ENCODE peak calls at places on chromosomes 16 and 17, in six cellular contexts. U, A, Q, M, R and L are unnamed samples.

GRCh38 chr17:49193513-49194296 is 16.7 kb downstream of the GNGT2 start:
- DNase-seq in U (peak), A (peak), Q (peak), M (peak), R (peak), L (peak)

GRCh38 chr17:28812980-28813377 is 29.6 kb downstream of the FAM222B start:
- DNase-seq in U (no peak), A (no peak), Q (peak), M (no peak), R (no peak), L (no peak)

GRCh38 chr16:28303132-28303531 is 10.8 kb downstream of the SBK1 start:
- DNase-seq in U (no peak), A (no peak), Q (no peak), M (no peak), R (no peak), L (no peak)

GRCh38 chr16:2040450-2041105 is 7.1 kb downstream of the NTHL1 start:
- DNase-seq in U (no peak), A (no peak), Q (no peak), M (no peak), R (no peak), L (no peak)

GRCh38 chr17:49114703-49115102 is 17.9 kb upstream of the B4GALNT2 start:
- DNase-seq in U (no peak), A (no peak), Q (no peak), M (no peak), R (no peak), L (no peak)

GRCh38 chr16:21157632-21158031 is 842 bp upstream of the LDAF1 start:
- DNase-seq in U (no peak), A (no peak), Q (no peak), M (no peak), R (no peak), L (no peak)

GRCh38 chr16:52613508-52613907 is 66.6 kb upstream of the TOX3 start:
- DNase-seq in U (peak), A (peak), Q (no peak), M (no peak), R (no peak), L (no peak)

GRCh38 chr17:30415491-30415890 is 36.8 kb downstream of the CPD start:
- DNase-seq in U (no peak), A (no peak), Q (no peak), M (no peak), R (no peak), L (no peak)

GRCh38 chr16:85105475-85105874 is 6.8 kb downstream of the CIBAR2 start:
- DNase-seq in U (no peak), A (no peak), Q (no peak), M (no peak), R (no peak), L (no peak)

GRCh38 chr16:11052080-11052808 is 107.9 kb downstream of the CLEC16A start:
- DNase-seq in U (peak), A (no peak), Q (no peak), M (no peak), R (no peak), L (peak)

GRCh38 chr17:78962345-78962983 is 17.3 kb downstream of the LGALS3BP start:
- DNase-seq in U (no peak), A (no peak), Q (no peak), M (no peak), R (no peak), L (no peak)

GRCh38 chr16:59224426-59224825 is 490.3 kb upstream of the GOT2 start:
- DNase-seq in U (no peak), A (no peak), Q (no peak), M (no peak), R (no peak), L (no peak)

GRCh38 chr16:87946596-87947350 is 4.5 kb upstream of the BANP start:
- DNase-seq in U (no peak), A (no peak), Q (no peak), M (no peak), R (no peak), L (no peak)

GRCh38 chr16:89115216-89115949 is 21.7 kb downstream of the ACSF3 start:
- DNase-seq in U (peak), A (peak), Q (peak), M (no peak), R (no peak), L (peak)

GRCh38 chr17:79255926-79256325 is 181.3 kb downstream of the ENGASE start:
- DNase-seq in U (no peak), A (no peak), Q (no peak), M (no peak), R (no peak), L (no peak)

GRCh38 chr16:426906-427249 is 1.4 kb downstream of the RAB11FIP3 start:
- DNase-seq in U (no peak), A (no peak), Q (no peak), M (no peak), R (no peak), L (no peak)

GRCh38 chr16:80323187-80323807 is 217.5 kb upstream of the DYNLRB2 start:
- DNase-seq in U (no peak), A (no peak), Q (no peak), M (no peak), R (no peak), L (no peak)

GRCh38 chr17:29148790-29149430 is 31.3 kb downstream of the MYO18A start:
- DNase-seq in U (peak), A (peak), Q (peak), M (peak), R (peak), L (peak)

GRCh38 chr17:62984801-62985200 is 18.8 kb downstream of the TANC2 start:
- DNase-seq in U (no peak), A (no peak), Q (no peak), M (no peak), R (no peak), L (no peak)

GRCh38 chr16:31331141-31331764 is 23.7 kb upstream of the ITGAX start:
- DNase-seq in U (no peak), A (no peak), Q (no peak), M (no peak), R (no peak), L (no peak)

GRCh38 chr16:31134625-31135534 is 647 bp downstream of the PRSS8 start:
- DNase-seq in U (no peak), A (no peak), Q (no peak), M (no peak), R (no peak), L (no peak)

GRCh38 chr17:78272181-78272913 is 40.9 kb downstream of the TMEM235 start:
- DNase-seq in U (peak), A (peak), Q (peak), M (no peak), R (no peak), L (peak)

GRCh38 chr17:71649986-71650385 is 470.8 kb upstream of the SOX9 start:
- DNase-seq in U (no peak), A (no peak), Q (no peak), M (no peak), R (no peak), L (no peak)

GRCh38 chr16:22092143-22092933 is at the start of gene VWA3A:
- DNase-seq in U (no peak), A (no peak), Q (peak), M (no peak), R (no peak), L (no peak)

GRCh38 chr17:78291944-78292910 is 60.8 kb downstream of the TMEM235 start:
- DNase-seq in U (no peak), A (no peak), Q (no peak), M (no peak), R (no peak), L (no peak)

GRCh38 chr17:7579001-7579838 is at the start of gene CD68:
- DNase-seq in U (peak), A (no peak), Q (peak), M (peak), R (no peak), L (peak)

GRCh38 chr16:86573215-86573614 is 5.1 kb upstream of the FOXL1 start:
- DNase-seq in U (no peak), A (no peak), Q (no peak), M (no peak), R (no peak), L (no peak)
- TF ChIP-seq CTCF in U (no peak), A (no peak), Q (no peak), M (no peak), R (no peak), L (no peak)

DNA sequence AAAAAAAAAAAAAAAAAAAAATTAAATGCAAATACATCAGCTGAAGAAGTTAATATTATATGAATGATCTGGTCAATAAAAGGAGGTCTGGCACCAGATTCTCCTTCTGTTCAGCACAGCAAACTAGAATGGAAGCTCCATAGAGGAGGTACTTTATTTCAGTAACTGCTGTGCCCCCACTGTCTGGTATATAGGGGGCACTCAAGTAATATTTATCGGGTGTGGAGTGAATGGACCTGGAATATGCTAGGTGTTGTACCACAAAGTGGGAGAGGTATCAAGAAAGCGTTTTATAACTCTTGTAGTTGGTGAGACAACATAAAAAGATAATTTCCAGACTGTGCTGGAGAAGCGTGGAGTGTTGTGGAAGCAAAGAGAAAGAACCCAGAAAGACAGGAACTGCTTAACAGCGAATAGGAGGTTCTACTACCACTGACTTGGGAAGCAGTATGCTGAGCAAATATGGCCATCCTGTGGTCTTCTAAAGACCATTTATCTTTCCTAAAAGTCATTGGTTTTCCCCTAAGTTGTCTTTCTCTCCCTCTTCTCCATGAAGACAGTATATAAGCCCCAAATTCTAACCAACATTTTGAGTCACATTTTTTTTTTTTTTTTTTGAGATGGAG is 12.2 kb upstream of the PRKCA start:
- DNase-seq in U (peak), A (no peak), Q (no peak), M (peak), R (no peak), L (no peak)
- TF ChIP-seq CTCF in U (peak), A (peak), Q (peak), M (peak), R (peak), L (no peak)

GRCh38 chr16:19329932-19330331 is 44.4 kb downstream of the CLEC19A start:
- DNase-seq in U (no peak), A (no peak), Q (no peak), M (no peak), R (no peak), L (no peak)

GRCh38 chr16:19328364-19328763 is 42.8 kb downstream of the CLEC19A start:
- DNase-seq in U (no peak), A (no peak), Q (no peak), M (no peak), R (no peak), L (no peak)

GRCh38 chr16:19331794-19332193 is 46.3 kb downstream of the CLEC19A start:
- DNase-seq in U (no peak), A (no peak), Q (no peak), M (no peak), R (no peak), L (no peak)

GRCh38 chr16:19330801-19331484 is 45.4 kb downstream of the CLEC19A start:
- DNase-seq in U (no peak), A (no peak), Q (no peak), M (no peak), R (no peak), L (no peak)
- TF ChIP-seq CTCF in U (no peak), A (no peak), Q (no peak), M (no peak), R (no peak), L (no peak)

GRCh38 chr16:3591991-3592390 is 14.8 kb upstream of the NLRC3 start:
- DNase-seq in U (no peak), A (no peak), Q (no peak), M (no peak), R (no peak), L (no peak)
- TF ChIP-seq CTCF in U (no peak), A (no peak), Q (no peak), M (no peak), R (no peak), L (no peak)

GRCh38 chr17:75876190-75876937 is 2.0 kb downstream of the TRIM47 start:
- DNase-seq in U (peak), A (no peak), Q (peak), M (no peak), R (no peak), L (peak)
- TF ChIP-seq CTCF in U (peak), A (peak), Q (no peak), M (no peak), R (no peak), L (peak)

GRCh38 chr16:23105309-23105708 is 43.9 kb downstream of the USP31 start:
- DNase-seq in U (no peak), A (no peak), Q (no peak), M (no peak), R (no peak), L (no peak)

GRCh38 chr16:23101012-23101550 is 48.2 kb downstream of the USP31 start:
- DNase-seq in U (no peak), A (no peak), Q (no peak), M (no peak), R (no peak), L (no peak)

GRCh38 chr16:23107117-23107516 is 42.1 kb downstream of the USP31 start:
- DNase-seq in U (no peak), A (no peak), Q (no peak), M (no peak), R (no peak), L (no peak)

GRCh38 chr16:23103603-23104002 is 45.6 kb downstream of the USP31 start:
- DNase-seq in U (no peak), A (no peak), Q (no peak), M (no peak), R (no peak), L (no peak)

DNA sequence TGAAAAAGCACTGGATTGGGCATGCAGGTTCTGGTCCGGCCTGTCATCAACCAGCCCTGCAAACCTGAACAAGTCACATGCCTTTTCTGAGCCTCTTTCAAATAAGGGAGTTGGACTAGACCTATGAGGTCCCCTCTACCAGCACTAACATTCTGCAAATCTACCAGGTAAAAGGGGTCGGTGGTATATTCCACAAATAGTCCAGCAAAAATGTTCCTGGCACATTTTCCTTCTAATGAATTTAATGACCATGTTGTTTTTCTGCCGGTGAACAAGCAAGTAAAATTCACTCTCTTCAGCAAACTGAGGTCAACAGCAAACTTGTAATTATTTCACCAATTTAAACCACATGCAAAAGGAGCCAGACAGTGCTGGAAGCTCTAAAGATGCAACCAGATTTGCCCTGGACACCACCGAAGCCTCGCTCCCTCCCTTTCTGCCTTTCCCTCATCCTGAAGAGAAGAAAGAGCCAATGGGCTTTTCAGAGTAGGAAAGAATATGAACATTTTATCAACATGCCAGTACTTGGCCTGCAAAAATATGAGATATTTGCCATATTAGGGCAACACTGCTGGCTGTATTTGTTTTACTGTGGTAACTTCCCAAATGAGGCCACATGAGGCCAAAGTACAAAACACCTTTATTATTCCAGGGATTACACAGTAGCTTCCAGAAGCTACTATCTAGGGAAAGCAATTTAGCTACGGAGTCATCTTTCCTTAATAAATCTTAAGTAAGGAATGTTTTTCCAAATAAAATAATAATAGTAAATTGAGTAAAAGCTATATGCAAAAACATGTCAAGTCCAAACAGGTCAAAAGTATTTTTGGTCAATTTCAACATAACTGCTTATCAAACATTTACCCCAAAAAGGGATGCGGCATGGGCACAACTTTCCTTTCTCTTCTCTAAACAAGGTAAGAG is 45.0 kb downstream of the USP31 start:
- DNase-seq in U (no peak), A (no peak), Q (no peak), M (no peak), R (no peak), L (no peak)
- TF ChIP-seq CTCF in U (no peak), A (no peak), Q (no peak), M (no peak), R (no peak), L (no peak)

GRCh38 chr17:9517396-9517795 is 58.2 kb downstream of the STX8 start:
- DNase-seq in U (peak), A (no peak), Q (no peak), M (no peak), R (no peak), L (no peak)

GRCh38 chr17:9519873-9520272 is 55.7 kb downstream of the STX8 start:
- DNase-seq in U (no peak), A (no peak), Q (no peak), M (no peak), R (no peak), L (no peak)

GRCh38 chr17:9520649-9521435 is 54.8 kb downstream of the STX8 start:
- DNase-seq in U (no peak), A (no peak), Q (no peak), M (no peak), R (no peak), L (no peak)

GRCh38 chr17:9522074-9522473 is 53.5 kb downstream of the STX8 start:
- DNase-seq in U (peak), A (no peak), Q (peak), M (peak), R (peak), L (peak)
- TF ChIP-seq CTCF in U (peak), A (peak), Q (peak), M (peak), R (peak), L (peak)

DNA sequence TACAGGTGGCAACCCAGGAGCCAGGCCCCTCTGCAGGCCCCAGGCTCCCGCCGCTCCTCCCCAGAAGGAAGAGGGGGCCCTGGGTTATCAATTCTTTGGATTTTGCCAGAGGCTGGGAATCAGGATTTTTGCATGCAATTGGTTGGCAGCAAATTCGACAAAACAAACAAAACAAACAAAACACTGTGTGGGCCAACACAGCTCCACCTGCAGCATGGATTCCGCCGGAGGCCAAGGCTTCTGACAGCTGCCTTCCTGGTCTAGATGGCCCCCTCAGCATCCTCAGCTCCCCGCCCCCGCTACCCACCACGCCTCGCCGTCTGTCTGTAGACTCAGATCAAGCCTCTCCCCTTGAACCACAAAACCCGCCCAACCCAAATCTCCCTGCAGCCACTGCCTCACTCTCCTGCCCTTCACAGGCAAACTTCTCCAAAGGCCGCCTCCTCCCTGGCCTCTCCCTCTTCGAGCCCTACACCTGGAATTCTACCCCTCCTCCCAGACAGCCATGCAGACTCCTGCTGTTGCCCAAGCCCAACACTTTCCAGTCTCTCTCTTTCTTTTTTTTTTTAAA is 58.0 kb downstream of the RTN4RL1 start:
- DNase-seq in U (no peak), A (no peak), Q (no peak), M (no peak), R (no peak), L (no peak)
- TF ChIP-seq CTCF in U (no peak), A (no peak), Q (no peak), M (no peak), R (no peak), L (no peak)

GRCh38 chr17:44354582-44355309 is 8.9 kb downstream of the FAM171A2 start:
- DNase-seq in U (peak), A (peak), Q (no peak), M (no peak), R (peak), L (peak)
- TF ChIP-seq CTCF in U (peak), A (no peak), Q (peak), M (no peak), R (peak), L (peak)

GRCh38 chr16:50629334-50629733 is 51.8 kb downstream of the SNX20 start:
- DNase-seq in U (no peak), A (no peak), Q (no peak), M (no peak), R (no peak), L (no peak)

GRCh38 chr16:50628156-50628802 is 52.8 kb downstream of the SNX20 start:
- DNase-seq in U (no peak), A (no peak), Q (no peak), M (no peak), R (no peak), L (no peak)

GRCh38 chr16:50625374-50625773 is 55.7 kb downstream of the SNX20 start:
- DNase-seq in U (no peak), A (no peak), Q (no peak), M (no peak), R (no peak), L (no peak)

GRCh38 chr16:50626868-50627267 is 54.2 kb downstream of the SNX20 start:
- DNase-seq in U (no peak), A (no peak), Q (no peak), M (no peak), R (no peak), L (no peak)

GRCh38 chr16:50627419-50627818 is 53.7 kb downstream of the SNX20 start:
- DNase-seq in U (peak), A (no peak), Q (peak), M (peak), R (no peak), L (peak)
- TF ChIP-seq CTCF in U (peak), A (no peak), Q (peak), M (peak), R (no peak), L (peak)